ENCODE peak calls at places on chromosomes 16 and 17, in ten cellular contexts. D is AG20443; X is SK-N-DZ; H is Daoy; T is activated CD4-positive, alpha-beta memory T cell treated with anti-CD3 and anti-CD28 coated beads, Interleukin-2, amount 10 ng/mL, durations not matched to agents 7 days and 5 days; K is NCI-H2171 treated with DMSO at 0.1 percent for 48 hours; O is amygdala; F is effector CD4-positive, alpha-beta T cell; W is CD8-positive, alpha-beta memory T cell; B is Calu3. A is an unnamed sample.

GRCh38 chr16:3950343-3951193 is 70.1 kb upstream of the CREBBP start:
- DNase-seq in O (no peak), W (no peak), T (no peak), H (peak), X (no peak), B (peak), F (no peak), D (peak), K (peak), A (peak)

GRCh38 chr16:89047331-89048086 is 46.1 kb upstream of the ACSF3 start:
- DNase-seq in X (no peak), O (no peak), B (no peak), F (no peak), K (no peak), W (no peak), T (no peak), H (no peak), D (no peak), A (no peak)

GRCh38 chr16:71479420-71479819 is 9.7 kb downstream of the ZNF19 start:
- DNase-seq in F (no peak), X (peak), H (peak), B (peak), O (no peak), T (no peak), D (peak), K (peak), W (no peak), A (peak)

GRCh38 chr17:17609121-17609520 is 17.6 kb upstream of the PEMT start:
- DNase-seq in T (no peak), H (peak), X (peak), K (peak), W (no peak), F (no peak), B (no peak), O (no peak), D (no peak), A (no peak)

GRCh38 chr17:39772987-39773664 is 35.4 kb downstream of the GRB7 start:
- DNase-seq in O (no peak), B (peak), X (no peak), W (no peak), F (no peak), T (no peak), K (no peak), D (no peak), H (no peak), A (no peak)

GRCh38 chr16:47018223-47018891 is 44.9 kb upstream of the DNAJA2 start:
- DNase-seq in T (peak), X (peak), F (peak), W (peak), B (peak), O (no peak), H (peak), D (peak), K (peak), A (peak)

GRCh38 chr17:3904486-3904885 is 11.6 kb upstream of the CAMKK1 start:
- DNase-seq in W (no peak), X (no peak), K (peak), B (no peak), H (no peak), O (no peak), D (no peak), T (no peak), F (no peak), A (no peak)

GRCh38 chr17:77064608-77065007 is 76.2 kb upstream of the SEC14L1 start:
- DNase-seq in B (no peak), X (no peak), F (no peak), K (no peak), W (no peak), T (no peak), H (no peak), O (no peak), D (no peak), A (no peak)

GRCh38 chr17:2962236-2962635 is 101.2 kb downstream of the OR1D5 start:
- DNase-seq in T (no peak), X (no peak), W (no peak), D (no peak), O (no peak), H (no peak), B (no peak), K (no peak), F (no peak), A (no peak)

A was measured in HTR-8/SVneo.